ENCODE peak calls at places on chromosomes 13 and 19, in nine cellular contexts. One of them, this sample, is unnamed.

GRCh38 chr19:32339988-32340874 is 5.2 kb upstream of the ZNF507 start:
- DNase-seq in amniotic stem cell: peak
- DNase-seq in KBM-7: peak
- DNase-seq in Right ventricle myocardium superior: peak
- DNase-seq in AG08396: peak
- DNase-seq in posterior vena cava: peak
- DNase-seq in stimulated activated CD4-positive, alpha-beta T cell treated with anti-CD3 and anti-CD28 coated beads, Interleukin-2, amount 100 ng/mL, for 4 hours: no peak
- DNase-seq in left colon: peak
- DNase-seq in renal cortical epithelial cell: peak
- DNase-seq in this sample: peak

GRCh38 chr13:42354246-42355117 is 82.5 kb downstream of the AKAP11 start:
- DNase-seq in amniotic stem cell: no peak
- DNase-seq in KBM-7: no peak
- DNase-seq in Right ventricle myocardium superior: no peak
- DNase-seq in AG08396: peak
- DNase-seq in posterior vena cava: no peak
- DNase-seq in stimulated activated CD4-positive, alpha-beta T cell treated with anti-CD3 and anti-CD28 coated beads, Interleukin-2, amount 100 ng/mL, for 4 hours: peak
- DNase-seq in left colon: no peak
- DNase-seq in renal cortical epithelial cell: peak
- DNase-seq in this sample: peak

GRCh38 chr19:4360081-4360569 is 16.8 kb downstream of the MPND start:
- DNase-seq in amniotic stem cell: no peak
- DNase-seq in KBM-7: no peak
- DNase-seq in Right ventricle myocardium superior: no peak
- DNase-seq in AG08396: no peak
- DNase-seq in posterior vena cava: no peak
- DNase-seq in stimulated activated CD4-positive, alpha-beta T cell treated with anti-CD3 and anti-CD28 coated beads, Interleukin-2, amount 100 ng/mL, for 4 hours: no peak
- DNase-seq in left colon: no peak
- DNase-seq in renal cortical epithelial cell: no peak
- DNase-seq in this sample: no peak

GRCh38 chr13:108807841-108808240 is 178.4 kb downstream of the MYO16 start:
- DNase-seq in amniotic stem cell: no peak
- DNase-seq in KBM-7: no peak
- DNase-seq in Right ventricle myocardium superior: no peak
- DNase-seq in AG08396: no peak
- DNase-seq in posterior vena cava: no peak
- DNase-seq in stimulated activated CD4-positive, alpha-beta T cell treated with anti-CD3 and anti-CD28 coated beads, Interleukin-2, amount 100 ng/mL, for 4 hours: no peak
- DNase-seq in left colon: no peak
- DNase-seq in renal cortical epithelial cell: no peak
- DNase-seq in this sample: no peak

GRCh38 chr19:46602392-46603194 is 1.5 kb downstream of the CALM3 start:
- DNase-seq in amniotic stem cell: no peak
- DNase-seq in KBM-7: no peak
- DNase-seq in Right ventricle myocardium superior: peak
- DNase-seq in AG08396: peak
- DNase-seq in posterior vena cava: peak
- DNase-seq in stimulated activated CD4-positive, alpha-beta T cell treated with anti-CD3 and anti-CD28 coated beads, Interleukin-2, amount 100 ng/mL, for 4 hours: peak
- DNase-seq in left colon: no peak
- DNase-seq in renal cortical epithelial cell: no peak
- DNase-seq in this sample: no peak

GRCh38 chr13:26838821-26839220 is 78.2 kb upstream of the GPR12 start:
- DNase-seq in amniotic stem cell: no peak
- DNase-seq in KBM-7: no peak
- DNase-seq in Right ventricle myocardium superior: no peak
- DNase-seq in AG08396: no peak
- DNase-seq in posterior vena cava: no peak
- DNase-seq in stimulated activated CD4-positive, alpha-beta T cell treated with anti-CD3 and anti-CD28 coated beads, Interleukin-2, amount 100 ng/mL, for 4 hours: no peak
- DNase-seq in left colon: no peak
- DNase-seq in renal cortical epithelial cell: no peak
- DNase-seq in this sample: no peak

GRCh38 chr19:19568802-19569756 is 31.0 kb downstream of the CILP2 start:
- DNase-seq in amniotic stem cell: no peak
- DNase-seq in KBM-7: no peak
- DNase-seq in Right ventricle myocardium superior: no peak
- DNase-seq in AG08396: no peak
- DNase-seq in posterior vena cava: no peak
- DNase-seq in stimulated activated CD4-positive, alpha-beta T cell treated with anti-CD3 and anti-CD28 coated beads, Interleukin-2, amount 100 ng/mL, for 4 hours: no peak
- DNase-seq in left colon: no peak
- DNase-seq in renal cortical epithelial cell: no peak
- DNase-seq in this sample: no peak

GRCh38 chr19:43078311-43078710 is 4.2 kb downstream of the PSG2 start:
- DNase-seq in amniotic stem cell: peak
- DNase-seq in KBM-7: no peak
- DNase-seq in Right ventricle myocardium superior: no peak
- DNase-seq in AG08396: peak
- DNase-seq in posterior vena cava: no peak
- DNase-seq in stimulated activated CD4-positive, alpha-beta T cell treated with anti-CD3 and anti-CD28 coated beads, Interleukin-2, amount 100 ng/mL, for 4 hours: no peak
- DNase-seq in left colon: no peak
- DNase-seq in renal cortical epithelial cell: no peak
- DNase-seq in this sample: no peak

GRCh38 chr19:5694167-5694951 is 4.3 kb downstream of the RPL36 start:
- DNase-seq in amniotic stem cell: no peak
- DNase-seq in KBM-7: no peak
- DNase-seq in Right ventricle myocardium superior: no peak
- DNase-seq in AG08396: no peak
- DNase-seq in posterior vena cava: peak
- DNase-seq in stimulated activated CD4-positive, alpha-beta T cell treated with anti-CD3 and anti-CD28 coated beads, Interleukin-2, amount 100 ng/mL, for 4 hours: no peak
- DNase-seq in left colon: peak
- DNase-seq in renal cortical epithelial cell: no peak
- DNase-seq in this sample: no peak

GRCh38 chr19:2282862-2283237 is 875 bp upstream of the PEAK3 start:
- DNase-seq in amniotic stem cell: no peak
- DNase-seq in KBM-7: no peak
- DNase-seq in Right ventricle myocardium superior: no peak
- DNase-seq in AG08396: no peak
- DNase-seq in posterior vena cava: no peak
- DNase-seq in stimulated activated CD4-positive, alpha-beta T cell treated with anti-CD3 and anti-CD28 coated beads, Interleukin-2, amount 100 ng/mL, for 4 hours: no peak
- DNase-seq in left colon: no peak
- DNase-seq in renal cortical epithelial cell: no peak
- DNase-seq in this sample: no peak

GRCh38 chr19:12774588-12775555 is at the start of gene HOOK2:
- DNase-seq in amniotic stem cell: no peak
- DNase-seq in KBM-7: no peak
- DNase-seq in Right ventricle myocardium superior: no peak
- DNase-seq in AG08396: no peak
- DNase-seq in posterior vena cava: no peak
- DNase-seq in stimulated activated CD4-positive, alpha-beta T cell treated with anti-CD3 and anti-CD28 coated beads, Interleukin-2, amount 100 ng/mL, for 4 hours: no peak
- DNase-seq in left colon: peak
- DNase-seq in renal cortical epithelial cell: no peak
- DNase-seq in this sample: no peak

GRCh38 chr19:58510084-58510862 is 1.5 kb downstream of the SLC27A5 start:
- DNase-seq in amniotic stem cell: no peak
- DNase-seq in KBM-7: no peak
- DNase-seq in Right ventricle myocardium superior: no peak
- DNase-seq in AG08396: no peak
- DNase-seq in posterior vena cava: no peak
- DNase-seq in stimulated activated CD4-positive, alpha-beta T cell treated with anti-CD3 and anti-CD28 coated beads, Interleukin-2, amount 100 ng/mL, for 4 hours: no peak
- DNase-seq in left colon: no peak
- DNase-seq in renal cortical epithelial cell: no peak
- DNase-seq in this sample: no peak

GRCh38 chr13:90968510-90968909 is 379.0 kb upstream of the MIR17HG start:
- DNase-seq in amniotic stem cell: no peak
- DNase-seq in KBM-7: peak
- DNase-seq in Right ventricle myocardium superior: no peak
- DNase-seq in AG08396: no peak
- DNase-seq in posterior vena cava: no peak
- DNase-seq in stimulated activated CD4-positive, alpha-beta T cell treated with anti-CD3 and anti-CD28 coated beads, Interleukin-2, amount 100 ng/mL, for 4 hours: no peak
- DNase-seq in left colon: no peak
- DNase-seq in renal cortical epithelial cell: peak
- DNase-seq in this sample: no peak

GRCh38 chr19:49570997-49571676 is 9.2 kb downstream of the NOSIP start:
- DNase-seq in amniotic stem cell: no peak
- DNase-seq in KBM-7: peak
- DNase-seq in Right ventricle myocardium superior: peak
- DNase-seq in AG08396: no peak
- DNase-seq in posterior vena cava: no peak
- DNase-seq in stimulated activated CD4-positive, alpha-beta T cell treated with anti-CD3 and anti-CD28 coated beads, Interleukin-2, amount 100 ng/mL, for 4 hours: no peak
- DNase-seq in left colon: peak
- DNase-seq in renal cortical epithelial cell: no peak
- DNase-seq in this sample: no peak

GRCh38 chr13:105918842-105919741 is 616.4 kb downstream of the EFNB2 start:
- DNase-seq in amniotic stem cell: peak
- DNase-seq in KBM-7: no peak
- DNase-seq in Right ventricle myocardium superior: no peak
- DNase-seq in AG08396: no peak
- DNase-seq in posterior vena cava: no peak
- DNase-seq in stimulated activated CD4-positive, alpha-beta T cell treated with anti-CD3 and anti-CD28 coated beads, Interleukin-2, amount 100 ng/mL, for 4 hours: no peak
- DNase-seq in left colon: peak
- DNase-seq in renal cortical epithelial cell: peak
- DNase-seq in this sample: no peak

GRCh38 chr13:98622926-98623325 is 46.0 kb upstream of the STK24 start:
- DNase-seq in amniotic stem cell: no peak
- DNase-seq in KBM-7: no peak
- DNase-seq in Right ventricle myocardium superior: no peak
- DNase-seq in AG08396: no peak
- DNase-seq in posterior vena cava: no peak
- DNase-seq in stimulated activated CD4-positive, alpha-beta T cell treated with anti-CD3 and anti-CD28 coated beads, Interleukin-2, amount 100 ng/mL, for 4 hours: no peak
- DNase-seq in left colon: no peak
- DNase-seq in renal cortical epithelial cell: no peak
- DNase-seq in this sample: no peak

This sample was measured in central memory CD4-positive, alpha-beta T cell.